ENCODE peak calls at places on chromosomes 5 and 9, in four cellular contexts. O, Y, X and J are unnamed samples.

GRCh38 chr5:18465833-18466681 is 831.8 kb downstream of the TAF11L14 start:
- DNase-seq in O (peak), Y (peak), X (peak), J (peak)

GRCh38 chr9:20650750-20651299 is 28.5 kb upstream of the MLLT3 start:
- DNase-seq in O (no peak), Y (peak), X (no peak), J (no peak)

GRCh38 chr9:63817622-63818518 is 1467.1 kb downstream of the FOXD4L5 start:
- DNase-seq in O (peak), Y (peak), X (peak), J (peak)

GRCh38 chr9:86836797-86837196 is 110.5 kb downstream of the GAS1 start:
- DNase-seq in O (no peak), Y (no peak), X (peak), J (no peak)

GRCh38 chr5:530001-530400 is 5.8 kb upstream of the SLC9A3 start:
- DNase-seq in O (no peak), Y (no peak), X (peak), J (no peak)

GRCh38 chr9:117205806-117206205 is 209.1 kb downstream of the ASTN2 start:
- DNase-seq in O (no peak), Y (no peak), X (no peak), J (no peak)

GRCh38 chr9:109086221-109086620 is 33.5 kb downstream of the TMEM245 start:
- DNase-seq in O (no peak), Y (no peak), X (peak), J (no peak)

GRCh38 chr5:67474597-67475238 is 278.1 kb upstream of the CD180 start:
- DNase-seq in O (no peak), Y (no peak), X (no peak), J (no peak)

GRCh38 chr9:1332161-1332560 is 282.0 kb downstream of the DMRT2 start:
- DNase-seq in O (no peak), Y (no peak), X (no peak), J (no peak)

GRCh38 chr5:5473224-5473623 is 50.7 kb downstream of the ICE1 start:
- DNase-seq in O (no peak), Y (no peak), X (no peak), J (no peak)

GRCh38 chr5:154194348-154195329 is 4.1 kb downstream of the GALNT10 start:
- DNase-seq in O (no peak), Y (no peak), X (no peak), J (no peak)
- TF ChIP-seq SP1 in O (no peak), Y (no peak), X (no peak), J (no peak)

DNA sequence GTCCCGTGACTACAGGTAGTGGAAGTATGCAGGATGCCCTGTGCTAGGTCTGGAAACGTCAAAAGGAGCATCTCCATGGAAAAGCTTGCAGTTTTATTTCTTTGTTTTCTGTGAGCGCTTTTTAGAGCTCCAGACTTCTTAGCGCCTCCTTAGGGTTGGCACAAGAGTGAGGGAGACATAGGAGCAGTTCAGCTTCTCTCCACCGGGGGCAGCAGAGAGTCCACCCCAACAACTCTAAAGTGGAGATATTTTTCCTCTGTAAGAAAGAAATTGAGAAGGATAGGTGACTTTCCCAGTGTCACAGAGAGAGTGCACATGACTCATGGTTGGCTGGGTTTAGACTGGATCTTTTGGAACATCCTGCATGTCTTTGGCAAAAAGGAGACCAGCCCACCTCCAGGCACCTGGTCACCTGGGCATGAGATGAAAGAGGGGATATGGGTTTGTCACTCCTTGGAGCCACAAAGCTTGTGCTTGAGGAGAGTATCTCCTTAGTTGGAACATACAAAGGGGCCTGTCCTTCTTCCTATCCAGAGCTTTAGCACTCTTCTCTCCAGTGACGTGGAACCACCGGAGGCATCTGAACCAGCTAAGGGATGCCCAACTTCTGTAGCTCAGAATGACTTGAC is 637.7 kb downstream of the SEMA5A start:
- DNase-seq in O (peak), Y (no peak), X (no peak), J (peak)
- TF ChIP-seq CREM in O (no peak), Y (no peak), X (no peak), J (no peak)

DNA sequence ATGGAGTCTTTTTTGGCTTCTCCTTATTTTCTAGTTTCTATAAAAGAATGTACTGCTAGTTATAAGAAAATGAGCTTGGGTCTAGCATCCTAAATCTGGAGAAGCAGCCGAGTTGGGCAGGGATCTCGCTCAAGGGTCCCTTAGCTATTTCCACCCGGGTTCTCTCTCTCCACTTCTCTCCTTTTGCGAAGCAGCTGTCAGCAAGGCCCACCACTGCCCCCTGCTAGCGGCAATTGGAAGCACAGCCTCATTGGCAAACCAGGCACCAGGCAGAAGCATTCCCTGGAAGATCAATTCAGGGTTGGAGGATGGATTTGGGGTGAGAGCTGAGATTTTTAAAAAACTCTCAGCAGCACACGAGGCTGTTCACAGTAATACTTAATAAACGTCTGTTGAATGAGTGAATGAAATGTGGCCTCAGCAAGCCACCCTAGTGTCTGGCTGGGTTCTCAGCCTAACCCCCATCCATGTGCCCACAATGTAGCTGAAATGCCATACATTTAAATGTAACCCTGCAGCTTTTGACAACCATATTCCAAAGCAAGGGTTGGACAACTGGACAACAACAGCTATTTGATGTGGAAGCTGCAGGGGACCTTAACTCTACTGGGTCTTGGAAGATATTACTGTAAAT is 34.6 kb upstream of the TNIP1 start:
- DNase-seq in O (peak), Y (peak), X (no peak), J (peak)
- TF ChIP-seq ESRRA in O (no peak), Y (no peak), X (no peak), J (no peak)

GRCh38 chr5:136132557-136133415 is at the start of gene SMAD5:
- DNase-seq in O (peak), Y (peak), X (peak), J (peak)

GRCh38 chr5:136135536-136135935 is 2.9 kb downstream of the SMAD5 start:
- DNase-seq in O (no peak), Y (no peak), X (no peak), J (no peak)

GRCh38 chr5:136132087-136132486 is 558 bp upstream of the SMAD5 start:
- DNase-seq in O (peak), Y (peak), X (no peak), J (peak)

GRCh38 chr5:136134653-136135052 is 2.0 kb downstream of the SMAD5 start:
- DNase-seq in O (no peak), Y (no peak), X (no peak), J (no peak)

DNA sequence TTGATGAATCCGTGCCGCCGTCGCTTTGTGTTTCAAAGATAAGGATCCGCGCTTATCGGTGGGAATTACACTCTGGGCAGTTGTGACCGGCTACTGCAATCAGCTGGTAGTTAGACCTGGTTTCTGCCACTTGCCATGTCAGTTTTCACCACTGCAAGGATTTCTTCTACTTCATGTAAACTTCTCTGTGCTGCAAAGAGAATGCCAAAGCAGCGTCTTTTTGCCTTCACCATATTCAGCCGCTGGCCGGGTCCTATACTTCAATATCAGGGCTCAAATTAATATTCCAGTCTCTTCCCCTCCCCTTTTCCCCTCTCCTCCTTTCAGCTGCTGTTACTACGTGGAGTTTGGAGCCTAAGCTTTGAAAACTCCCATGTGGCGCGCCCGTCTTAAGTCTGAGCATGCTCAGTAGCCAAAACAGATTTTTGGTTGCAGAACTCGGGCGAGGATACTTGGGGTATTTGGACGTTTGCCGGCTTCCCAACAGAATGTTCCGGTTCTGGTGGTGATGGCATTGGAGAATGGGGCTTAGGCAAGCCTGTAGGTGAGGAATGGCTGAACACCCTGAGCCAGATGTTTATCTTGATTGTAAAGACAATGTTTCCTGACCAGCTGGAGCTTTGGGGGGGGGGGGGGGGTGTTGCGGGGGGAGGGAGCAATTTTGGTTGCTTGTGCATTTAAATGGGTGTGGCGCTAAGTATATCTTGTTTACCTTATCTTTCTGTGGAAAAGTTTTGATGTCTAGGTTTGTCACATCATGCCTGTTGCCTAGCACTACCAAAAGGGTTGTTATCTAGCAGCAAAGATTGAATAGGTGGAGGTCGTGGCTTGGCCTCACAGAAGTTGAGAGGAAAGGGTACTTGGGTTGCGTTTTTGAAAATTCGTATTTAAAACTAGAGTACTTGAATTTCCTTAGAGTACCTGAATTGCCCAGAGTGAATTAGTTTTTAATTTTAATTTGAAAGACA is 1.1 kb downstream of the SMAD5 start:
- DNase-seq in O (peak), Y (peak), X (no peak), J (peak)
- TF ChIP-seq SP1 in O (no peak), Y (no peak), X (no peak), J (no peak)

GRCh38 chr9:82939451-82939850 is 123.5 kb downstream of the RASEF start:
- DNase-seq in O (no peak), Y (no peak), X (no peak), J (no peak)
- TF ChIP-seq CREM in O (no peak), Y (no peak), X (no peak), J (no peak)

DNA sequence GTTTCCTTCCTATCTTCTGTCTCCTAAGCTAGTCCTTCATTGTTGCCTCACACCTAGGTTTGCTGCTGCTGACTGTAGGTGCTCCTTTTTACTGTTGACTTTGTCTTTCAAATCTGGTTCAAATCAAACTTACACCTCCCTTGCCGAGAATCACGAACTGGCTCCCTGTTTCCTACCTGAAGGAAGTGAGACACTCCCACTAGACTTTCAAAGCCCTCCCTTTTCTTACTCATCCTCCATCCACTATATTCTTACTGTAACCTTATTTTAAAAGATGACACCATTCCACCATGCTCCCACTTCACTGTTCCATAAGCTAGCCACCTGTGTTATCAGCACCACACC is 10.5 kb downstream of the OCLN start:
- DNase-seq in O (no peak), Y (no peak), X (no peak), J (no peak)
- TF ChIP-seq ESRRA in O (no peak), Y (no peak), X (no peak), J (no peak)

GRCh38 chr9:15149450-15149849 is 157.6 kb downstream of the TTC39B start:
- DNase-seq in O (no peak), Y (no peak), X (no peak), J (no peak)
- TF ChIP-seq SP1 in O (no peak), Y (no peak), X (no peak), J (no peak)

DNA sequence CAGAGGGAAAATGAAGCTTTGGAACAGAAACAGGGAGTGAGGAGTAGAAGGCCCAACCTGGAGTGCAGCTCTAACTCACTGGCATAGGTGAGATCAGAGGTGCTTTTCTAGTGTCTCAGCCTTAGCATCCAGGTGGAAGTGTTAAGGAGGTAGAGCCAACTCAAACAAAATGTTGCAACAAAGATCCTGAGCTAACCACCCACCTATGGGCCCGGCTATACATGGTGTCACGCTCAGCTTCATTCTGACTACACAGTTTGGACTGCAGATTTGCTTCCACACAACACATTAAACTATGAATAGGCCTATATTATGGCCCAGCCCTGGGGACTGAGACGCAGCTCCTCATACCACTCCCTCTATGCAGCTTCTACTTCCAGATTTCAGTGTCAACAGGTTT is 9.0 kb downstream of the C5orf63 start:
- DNase-seq in O (no peak), Y (no peak), X (no peak), J (no peak)
- TF ChIP-seq CREM in O (no peak), Y (no peak), X (no peak), J (no peak)